ENCODE peak calls at places on chromosomes 6 and 20, in six cellular contexts. S, Q, J, I, Y and X are unnamed samples.

GRCh38 chr20:51447097-51447764 is 95.3 kb downstream of the NFATC2 start:
- DNase-seq in S (no peak), Q (peak; percentile 98), J (peak; percentile 96), I (peak; percentile 36), Y (no peak), X (no peak)

GRCh38 chr20:19397676-19398075 is 185.2 kb downstream of the SLC24A3 start:
- DNase-seq in S (no peak), Q (no peak), J (no peak), I (no peak), Y (no peak), X (no peak)

GRCh38 chr6:82906951-82907350 is 158.7 kb downstream of the UBE3D start:
- DNase-seq in S (no peak), Q (peak; percentile 85), J (peak; percentile 66), I (no peak), Y (no peak), X (no peak)

GRCh38 chr20:16611832-16612231 is 38.6 kb upstream of the KIF16B start:
- DNase-seq in S (no peak), Q (no peak), J (no peak), I (no peak), Y (no peak), X (no peak)

GRCh38 chr20:1876975-1877603 is 18.1 kb upstream of the SIRPA start:
- DNase-seq in S (no peak), Q (peak; percentile 20), J (no peak), I (peak; percentile 43), Y (peak; percentile 50), X (peak; percentile 70)

GRCh38 chr6:26254666-26255176 is 110.3 kb upstream of the BTN3A2 start:
- DNase-seq in S (no peak), Q (no peak), J (peak; percentile 26), I (no peak), Y (no peak), X (no peak)

GRCh38 chr6:102832021-102832420 is 1438.5 kb downstream of the GRIK2 start:
- DNase-seq in S (no peak), Q (no peak), J (no peak), I (no peak), Y (no peak), X (no peak)

GRCh38 chr6:7647504-7647903 is 57.5 kb downstream of the SNRNP48 start:
- DNase-seq in S (no peak), Q (no peak), J (no peak), I (no peak), Y (no peak), X (no peak)

GRCh38 chr6:3075522-3076113 is 7.3 kb downstream of the RIPK1 start:
- DNase-seq in S (no peak), Q (no peak), J (no peak), I (no peak), Y (no peak), X (peak; percentile 42)

GRCh38 chr20:63056236-63057132 is 49.7 kb upstream of the BHLHE23 start:
- DNase-seq in S (peak; percentile 54), Q (peak; percentile 6), J (no peak), I (peak; percentile 82), Y (peak; percentile 49), X (peak; percentile 98)

DNA sequence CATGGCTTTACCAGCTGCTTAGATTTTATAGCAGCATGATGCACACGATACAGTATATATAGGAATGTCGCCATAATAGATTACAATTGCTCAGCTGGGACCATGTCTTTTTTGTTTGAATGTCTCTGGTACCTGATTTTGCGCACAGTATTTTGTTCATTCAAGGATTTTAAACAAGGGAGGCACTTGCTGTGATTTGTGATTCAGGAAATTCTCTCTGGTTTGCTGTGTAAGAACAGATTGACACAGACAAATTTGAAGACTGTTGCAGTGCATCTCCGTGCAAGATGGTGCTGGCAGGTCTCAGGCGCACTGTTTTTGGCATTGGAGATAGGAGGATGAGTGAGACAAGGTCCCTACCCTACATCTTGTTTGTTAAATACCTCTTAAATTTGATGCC is 2.4 kb downstream of the MAPRE1 start:
- DNase-seq in S (no peak), Q (no peak), J (no peak), I (no peak), Y (no peak), X (no peak)
- H3K4me3 ChIP-seq in S (no peak overlapping the region), Q (no peak overlapping the region), J (no peak overlapping the region), I (no peak overlapping the region), Y (no peak overlapping the region), X (no peak overlapping the region)

GRCh38 chr20:41242807-41243206 is 74.7 kb downstream of the ZHX3 start:
- DNase-seq in S (no peak), Q (no peak), J (no peak), I (no peak), Y (no peak), X (no peak)

GRCh38 chr20:41248371-41249024 is 69.0 kb downstream of the ZHX3 start:
- DNase-seq in S (no peak), Q (peak; percentile 43), J (peak; percentile 97), I (no peak), Y (no peak), X (no peak)

GRCh38 chr20:41242352-41242751 is 75.2 kb downstream of the ZHX3 start:
- DNase-seq in S (no peak), Q (no peak), J (no peak), I (no peak), Y (no peak), X (no peak)

GRCh38 chr20:41247523-41248370 is 69.8 kb downstream of the ZHX3 start:
- DNase-seq in S (no peak), Q (peak; percentile 3), J (no peak), I (no peak), Y (no peak), X (no peak)

GRCh38 chr20:41245086-41245707 is 72.3 kb downstream of the ZHX3 start:
- DNase-seq in S (no peak), Q (peak; percentile 36), J (peak; percentile 65), I (peak; percentile 87), Y (peak; percentile 32), X (peak; percentile 68)
- H3K4me3 ChIP-seq in S (no peak overlapping the region), Q (no peak overlapping the region), J (no peak overlapping the region), I (no peak overlapping the region), Y (no peak overlapping the region), X (no peak overlapping the region)

GRCh38 chr6:52566853-52567279 is 10.0 kb downstream of the TRAM2 start:
- DNase-seq in S (no peak), Q (peak; percentile 92), J (peak; percentile 92), I (no peak), Y (no peak), X (no peak)
- H3K4me3 ChIP-seq in S (no peak overlapping the region), Q (no peak overlapping the region), J (no peak overlapping the region), I (no peak overlapping the region), Y (no peak overlapping the region), X (no peak overlapping the region)

GRCh38 chr20:23643665-23644064 is 5.9 kb upstream of the CST3 start:
- DNase-seq in S (no peak), Q (no peak), J (no peak), I (no peak), Y (no peak), X (no peak)
- H3K4me3 ChIP-seq in S (no peak overlapping the region), Q (no peak overlapping the region), J (no peak overlapping the region), I (no peak overlapping the region), Y (no peak overlapping the region), X (no peak overlapping the region)

DNA sequence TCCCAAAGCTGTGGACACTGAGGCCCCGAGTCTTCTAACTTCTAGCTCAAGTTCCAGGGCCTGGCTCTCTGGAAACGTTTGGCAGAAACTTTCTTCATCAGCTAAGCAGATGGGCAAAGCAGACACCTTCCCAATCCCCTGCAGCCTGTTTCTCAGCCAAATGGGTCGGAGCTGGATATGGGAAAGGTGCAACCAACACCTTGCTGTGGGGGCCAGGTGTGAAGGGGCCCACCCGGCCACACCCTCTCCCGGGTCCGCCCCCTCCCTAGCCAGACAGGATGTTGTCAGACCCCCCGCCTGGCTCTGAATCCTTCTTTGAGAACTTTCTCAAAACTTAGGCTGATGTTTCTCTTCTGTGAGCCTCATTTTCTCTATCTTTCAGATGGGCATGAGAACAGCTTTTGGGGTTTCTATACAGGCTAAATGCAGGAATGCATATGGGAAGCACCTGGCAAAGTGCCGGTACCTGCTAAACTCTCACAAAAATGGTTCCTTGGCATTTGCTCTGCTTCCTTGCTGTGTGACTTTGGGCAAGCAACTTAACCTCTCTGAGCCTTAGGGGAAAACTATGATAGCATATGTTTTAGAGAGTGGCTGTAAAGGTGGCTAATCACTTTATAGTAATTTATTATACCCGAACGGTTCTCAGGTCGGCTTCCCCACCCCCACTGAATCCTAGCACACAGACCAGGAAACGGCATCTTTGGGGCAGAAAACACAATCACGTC is 1.8 kb downstream of the SNAI1 start:
- DNase-seq in S (no peak), Q (no peak), J (no peak), I (no peak), Y (no peak), X (peak; percentile 71)
- H3K4me3 ChIP-seq in S (no peak overlapping the region), Q (peak overlapping the region; percentile 87), J (peak overlapping the region; percentile 97), I (no peak overlapping the region), Y (no peak overlapping the region), X (no peak overlapping the region)

DNA sequence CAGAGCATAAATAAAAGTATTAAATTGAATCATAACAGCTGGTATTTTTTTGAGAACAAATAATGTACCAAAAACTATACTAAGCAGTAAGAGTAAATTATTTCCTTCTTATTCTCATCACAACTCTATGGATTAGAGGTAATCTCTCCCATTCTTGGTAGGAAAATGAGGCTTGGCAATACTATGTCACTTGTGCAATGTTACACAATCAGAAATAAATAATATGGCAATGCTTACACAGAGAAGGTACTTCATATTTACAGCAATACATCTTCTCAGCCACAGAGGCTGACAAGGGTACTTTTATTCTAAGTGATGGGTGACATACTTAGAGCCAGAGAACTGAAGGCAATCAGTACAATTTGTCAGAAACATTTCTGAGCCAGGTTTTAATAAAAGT is 3.9 kb downstream of the DST start:
- DNase-seq in S (no peak), Q (no peak), J (no peak), I (no peak), Y (no peak), X (no peak)
- H3K4me3 ChIP-seq in S (no peak overlapping the region), Q (no peak overlapping the region), J (no peak overlapping the region), I (no peak overlapping the region), Y (no peak overlapping the region), X (no peak overlapping the region)

GRCh38 chr6:33621396-33622388 is 570 bp downstream of the ITPR3 start:
- DNase-seq in S (no peak), Q (no peak), J (peak; percentile 57), I (peak; percentile 61), Y (no peak), X (peak; percentile 91)
- H3K4me3 ChIP-seq in S (peak overlapping the region; percentile 45), Q (peak overlapping the region; percentile 76), J (peak overlapping the region; percentile 81), I (peak overlapping the region; percentile 62), Y (peak overlapping the region; percentile 49), X (peak overlapping the region; percentile 93)